ENCODE peak calls at places on chromosomes 11 and 22, in ten cellular contexts. N, E, C, W, O, X, B, P, L and A are unnamed samples.

GRCh38 chr11:10659339-10660216 is 34.0 kb downstream of the IRAG1 start:
- DNase-seq in X (peak), B (no peak), P (peak), C (no peak), N (peak), E (no peak), W (peak), O (peak), L (peak), A (no peak)

GRCh38 chr22:36759481-36760159 is 16.3 kb downstream of the IFT27 start:
- DNase-seq in C (no peak), E (no peak), X (no peak), N (no peak), L (no peak), W (no peak), B (no peak), O (no peak), P (no peak), A (no peak)

GRCh38 chr22:25896098-25896497 is 154.1 kb downstream of the MYO18B start:
- DNase-seq in O (no peak), L (no peak), P (no peak), X (no peak), B (peak), W (no peak), C (no peak), N (no peak), E (no peak), A (no peak)

GRCh38 chr11:57425565-57426438 is 1.1 kb downstream of the SLC43A3 start:
- DNase-seq in B (no peak), W (no peak), O (peak), P (peak), X (peak), C (peak), N (no peak), E (peak), L (no peak), A (no peak)

GRCh38 chr11:73726825-73727224 is 34.0 kb downstream of the RAB6A start:
- DNase-seq in B (no peak), N (no peak), X (no peak), E (no peak), L (no peak), O (no peak), P (no peak), W (no peak), C (no peak), A (no peak)

GRCh38 chr11:45388472-45388871 is 102.3 kb upstream of the SYT13 start:
- DNase-seq in C (no peak), W (no peak), X (no peak), E (no peak), B (no peak), P (peak), O (peak), L (no peak), N (no peak), A (no peak)

GRCh38 chr22:49586873-49587272 is 240.8 kb downstream of the BRD1 start:
- DNase-seq in B (no peak), L (no peak), O (no peak), W (no peak), X (no peak), E (no peak), P (no peak), C (no peak), N (no peak), A (no peak)

GRCh38 chr11:74849525-74850391 is 99.1 kb downstream of the XRRA1 start:
- DNase-seq in O (peak), X (peak), W (peak), P (peak), L (peak), B (no peak), C (no peak), E (no peak), N (no peak), A (no peak)

GRCh38 chr11:64765291-64765803 is 5.6 kb upstream of the PYGM start:
- DNase-seq in X (peak), L (peak), N (no peak), P (no peak), O (no peak), E (no peak), C (no peak), B (no peak), W (no peak), A (peak)

GRCh38 chr11:36352919-36353318 is 56.8 kb downstream of the PRR5L start:
- DNase-seq in N (no peak), C (no peak), X (no peak), W (no peak), E (peak), P (no peak), O (no peak), B (no peak), L (no peak), A (no peak)

GRCh38 chr11:10205928-10206327 is 88.1 kb downstream of the SBF2 start:
- DNase-seq in E (no peak), C (no peak), N (no peak), P (no peak), O (no peak), B (no peak), X (no peak), W (no peak), L (peak), A (peak)

GRCh38 chr22:17855891-17856290 is 81.6 kb upstream of the BID start:
- DNase-seq in N (no peak), E (no peak), C (peak), P (no peak), X (no peak), L (no peak), O (no peak), B (no peak), W (no peak), A (no peak)

GRCh38 chr11:75100314-75100713 is 3.6 kb upstream of the OR2AT4 start:
- DNase-seq in W (peak), N (peak), O (no peak), X (no peak), E (no peak), B (peak), P (peak), L (no peak), C (no peak), A (no peak)

GRCh38 chr11:2798951-2799761 is 86.4 kb downstream of the CDKN1C start:
- DNase-seq in B (no peak), W (no peak), O (no peak), X (peak), E (peak), P (no peak), N (no peak), L (no peak), C (peak), A (peak)

GRCh38 chr11:121965330-121965729 is 150.7 kb downstream of the BLID start:
- DNase-seq in W (no peak), X (peak), E (no peak), C (no peak), N (no peak), L (no peak), B (no peak), O (peak), P (peak), A (no peak)

GRCh38 chr11:125457814-125458343 is 38.2 kb downstream of the FEZ1 start:
- DNase-seq in L (peak), E (peak), N (peak), W (peak), O (peak), C (no peak), P (peak), X (peak), B (no peak), A (no peak)

GRCh38 chr22:40721266-40721665 is 42.0 kb downstream of the MCHR1 start:
- DNase-seq in B (no peak), E (no peak), X (peak), L (peak), C (no peak), W (no peak), O (no peak), N (no peak), P (no peak), A (peak)

GRCh38 chr22:37259540-37260029 is 15.5 kb upstream of the RAC2 start:
- DNase-seq in O (peak), L (peak), X (no peak), C (no peak), W (no peak), E (no peak), N (no peak), P (peak), B (no peak), A (no peak)

GRCh38 chr22:30753701-30754100 is 59.0 kb downstream of the OSBP2 start:
- DNase-seq in E (no peak), O (no peak), W (no peak), P (no peak), X (no peak), L (no peak), N (no peak), C (no peak), B (no peak), A (no peak)

GRCh38 chr22:20438066-20438677 is 547 bp upstream of the SCARF2 start:
- DNase-seq in P (peak), L (no peak), X (peak), B (peak), E (no peak), W (no peak), N (no peak), C (peak), O (peak), A (no peak)

GRCh38 chr11:118049771-118050170 is 27.1 kb upstream of the TMPRSS4 start:
- DNase-seq in B (no peak), W (no peak), N (no peak), C (no peak), L (no peak), E (no peak), O (no peak), P (no peak), X (no peak), A (no peak)

GRCh38 chr11:79482800-79483199 is 42.0 kb upstream of the TENM4 start:
- DNase-seq in L (no peak), B (peak), O (no peak), X (no peak), C (no peak), E (no peak), W (no peak), N (no peak), P (no peak), A (no peak)

GRCh38 chr11:60756307-60757032 is at the start of gene MS4A15:
- DNase-seq in L (no peak), O (no peak), E (no peak), N (no peak), C (no peak), B (peak), X (no peak), P (no peak), W (no peak), A (no peak)

GRCh38 chr11:72244317-72245231 is 598 bp upstream of the PHOX2A start:
- DNase-seq in E (no peak), B (peak), C (no peak), N (no peak), W (no peak), X (no peak), O (no peak), L (peak), P (no peak), A (peak)

GRCh38 chr11:47983464-47984397 is 3.4 kb downstream of the PTPRJ start:
- DNase-seq in C (no peak), B (no peak), L (no peak), O (peak), E (no peak), P (peak), W (no peak), N (no peak), X (no peak), A (no peak)

GRCh38 chr11:104812416-104812815 is 85.8 kb downstream of the CASP12 start:
- DNase-seq in W (no peak), P (no peak), B (no peak), C (no peak), E (no peak), L (no peak), O (no peak), N (no peak), X (no peak), A (peak)

GRCh38 chr11:94922675-94923347 is 50.5 kb downstream of the CWC15 start:
- DNase-seq in E (no peak), X (no peak), C (no peak), W (no peak), P (no peak), B (no peak), L (no peak), N (no peak), O (no peak), A (no peak)

GRCh38 chr11:12824281-12825041 is 150.2 kb downstream of the TEAD1 start:
- DNase-seq in O (peak), B (no peak), W (no peak), X (no peak), N (no peak), L (no peak), C (no peak), P (peak), E (peak), A (no peak)

GRCh38 chr11:129973068-129973467 is 29.6 kb downstream of the PRDM10 start:
- DNase-seq in C (no peak), B (peak), X (no peak), W (no peak), P (no peak), E (no peak), O (no peak), N (no peak), L (no peak), A (no peak)

GRCh38 chr11:62555464-62556092 is 9.0 kb upstream of the AHNAK start:
- DNase-seq in X (peak), O (peak), W (no peak), P (no peak), E (no peak), L (no peak), B (peak), N (no peak), C (no peak), A (no peak)

GRCh38 chr11:62554377-62554776 is 7.8 kb upstream of the AHNAK start:
- DNase-seq in P (no peak), X (peak), N (no peak), L (no peak), B (no peak), O (no peak), C (no peak), E (peak), W (no peak), A (no peak)

GRCh38 chr11:62552931-62553838 is 6.6 kb upstream of the AHNAK start:
- DNase-seq in B (no peak), P (peak), O (peak), X (peak), E (peak), W (peak), L (peak), N (peak), C (peak), A (no peak)

GRCh38 chr11:62552465-62552782 is 5.8 kb upstream of the AHNAK start:
- DNase-seq in E (peak), W (no peak), L (no peak), B (no peak), X (peak), O (peak), C (no peak), N (no peak), P (no peak), A (no peak)

GRCh38 chr11:62553839-62554361 is 7.3 kb upstream of the AHNAK start:
- DNase-seq in X (peak), B (no peak), P (no peak), L (no peak), C (no peak), E (peak), O (no peak), W (peak), N (peak), A (no peak)
- TF ChIP-seq CTCF in X (no peak), B (no peak), P (no peak), L (no peak), C (no peak), E (no peak), O (no peak), W (no peak), N (no peak), A (no peak)

GRCh38 chr11:17906436-17906835 is 106.4 kb downstream of the SERGEF start:
- DNase-seq in E (no peak), N (no peak), P (no peak), O (no peak), W (no peak), B (no peak), L (peak), X (no peak), C (no peak), A (peak)
- TF ChIP-seq CTCF in E (peak), N (no peak), P (no peak), O (peak), W (no peak), B (peak), L (peak), X (no peak), C (no peak), A (no peak)

GRCh38 chr11:33735426-33736147 is 636 bp downstream of the CD59 start:
- DNase-seq in B (peak), E (peak), C (peak), O (no peak), X (peak), P (peak), L (no peak), W (no peak), N (no peak), A (peak)
- TF ChIP-seq CTCF in B (peak), E (no peak), C (no peak), O (no peak), X (no peak), P (no peak), L (no peak), W (peak), N (no peak), A (no peak)

GRCh38 chr11:112795142-112795815 is 165.9 kb upstream of the NCAM1 start:
- DNase-seq in X (peak), N (no peak), L (peak), E (peak), C (no peak), B (peak), P (peak), O (peak), W (no peak), A (peak)
- TF ChIP-seq CTCF in X (peak), N (peak), L (peak), E (peak), C (no peak), B (peak), P (peak), O (peak), W (peak), A (peak)

DNA sequence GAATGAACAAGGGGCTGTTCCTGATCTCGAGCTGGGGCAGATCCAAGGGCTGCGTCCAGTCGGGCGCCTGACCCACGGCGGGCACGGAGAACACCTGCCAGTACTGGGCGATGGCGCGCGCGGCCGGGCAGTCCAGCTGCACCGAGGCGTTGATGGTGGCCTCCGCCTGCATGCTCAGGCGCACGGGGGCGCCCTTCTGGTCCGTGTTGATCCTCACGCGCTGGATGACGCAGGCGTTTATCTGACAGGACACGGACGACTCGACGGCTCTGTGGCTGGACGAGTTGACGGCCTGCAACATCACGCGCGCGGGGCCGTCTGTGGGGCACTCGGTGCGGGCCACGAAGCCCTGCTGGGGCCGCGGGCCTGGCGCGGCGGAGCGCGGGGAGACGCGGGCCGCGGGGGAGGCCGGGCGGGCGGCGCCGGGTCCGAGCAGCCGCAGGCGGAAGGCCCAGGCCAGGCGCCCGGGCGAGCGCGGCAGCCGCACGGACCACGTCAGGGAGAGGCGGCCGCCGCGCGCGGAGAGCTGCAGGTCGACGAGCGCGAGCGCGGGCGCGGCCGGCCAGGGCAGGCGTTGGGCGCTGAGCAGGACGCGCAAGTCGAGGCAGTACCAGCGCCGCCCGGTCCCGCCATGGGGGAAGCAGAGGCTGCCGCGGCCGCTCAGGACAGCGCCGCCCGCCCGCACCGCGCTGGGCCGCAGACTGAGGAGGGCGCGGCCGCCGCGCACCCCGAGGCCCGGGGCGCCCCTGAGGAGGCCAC is 515 bp downstream of the PKDREJ start:
- DNase-seq in W (no peak), B (no peak), E (peak), X (peak), L (peak), N (no peak), O (peak), C (peak), P (peak), A (peak)
- TF ChIP-seq CTCF in W (peak), B (no peak), E (no peak), X (peak), L (peak), N (peak), O (no peak), C (peak), P (peak), A (no peak)

GRCh38 chr11:108654994-108655631 is 9.8 kb upstream of the DDX10 start:
- DNase-seq in E (peak), O (peak), P (peak), C (no peak), W (no peak), X (no peak), B (no peak), L (peak), N (no peak), A (no peak)
- TF ChIP-seq CTCF in E (peak), O (peak), P (peak), C (no peak), W (peak), X (peak), B (peak), L (peak), N (peak), A (peak)